ENCODE peak calls at places on chromosomes 12 and 14, in five cellular contexts. J, N, M, C and L are unnamed samples. For H3K4me1, the result is how much of the 10 kb centered on the place peaks cover.

GRCh38 chr12:13173012-13173441 is 23.5 kb upstream of the EMP1 start:
- DNase-seq in J (peak), N (no peak), M (no peak), C (no peak), L (no peak)

GRCh38 chr12:49367381-49368239 is at the start of gene SPATS2:
- DNase-seq in J (peak), N (no peak), M (peak), C (no peak), L (peak)

GRCh38 chr12:57131896-57132744 is 3.8 kb downstream of the LRP1 start:
- DNase-seq in J (peak), N (no peak), M (no peak), C (no peak), L (no peak)

GRCh38 chr14:57408634-57409033 is 18.2 kb downstream of the NAA30 start:
- DNase-seq in J (no peak), N (no peak), M (no peak), C (no peak), L (no peak)

GRCh38 chr12:1572731-1573130 is 21.6 kb downstream of the FBXL14 start:
- DNase-seq in J (no peak), N (no peak), M (no peak), C (no peak), L (no peak)

GRCh38 chr12:57477710-57478681 is 1.7 kb downstream of the ARHGAP9 start:
- DNase-seq in J (no peak), N (no peak), M (no peak), C (no peak), L (no peak)

GRCh38 chr12:6630696-6631095 is 5.1 kb downstream of the LPAR5 start:
- DNase-seq in J (no peak), N (no peak), M (no peak), C (no peak), L (no peak)

GRCh38 chr14:89952581-89952980 is 1.9 kb downstream of the EFCAB11 start:
- DNase-seq in J (no peak), N (no peak), M (no peak), C (no peak), L (no peak)

GRCh38 chr14:91897121-91897701 is 29.9 kb upstream of the TC2N start:
- DNase-seq in J (peak), N (no peak), M (no peak), C (no peak), L (peak)

DNA sequence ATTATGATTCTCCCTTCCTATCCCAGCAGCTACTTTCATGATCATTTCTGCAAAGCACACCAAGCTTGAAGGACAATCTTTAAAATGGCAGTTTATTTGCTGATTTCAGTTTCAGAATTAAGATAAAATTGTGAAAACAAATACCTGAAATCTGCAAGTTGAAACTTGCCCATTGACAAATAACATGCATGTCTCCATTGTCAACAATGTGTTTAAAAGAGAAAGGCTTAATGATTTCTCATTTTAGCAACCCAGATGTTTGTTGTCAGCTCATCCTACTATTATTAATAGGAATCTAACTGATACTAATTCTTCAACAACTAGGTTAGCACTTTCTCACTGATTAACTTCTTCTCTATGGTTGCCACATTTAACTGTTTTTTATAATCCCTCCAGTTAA is 474.6 kb downstream of the PRKD1 start:
- DNase-seq in J (no peak), N (no peak), M (no peak), C (no peak), L (no peak)
- H3K27ac ChIP-seq in J (no peak), N (no peak), M (no peak), C (no peak), L (no peak)

GRCh38 chr14:100654814-100655795 is 67.9 kb upstream of the BEGAIN start:
- DNase-seq in J (no peak), N (peak), M (no peak), C (peak), L (peak)
- TF ChIP-seq CTCF in J (peak), N (peak), M (peak), C (peak), L (no peak)

GRCh38 chr14:23217032-23217431 is 20.7 kb upstream of the RNF212B start:
- DNase-seq in J (no peak), N (no peak), M (no peak), C (no peak), L (no peak)
- H3K4me1 ChIP-seq in J (under half), N (under half), M (under half), C (under half), L (under half)

GRCh38 chr14:50678163-50678562 is 10.1 kb upstream of the SAV1 start:
- DNase-seq in J (no peak), N (no peak), M (no peak), C (no peak), L (no peak)
- H3K27ac ChIP-seq in J (no peak), N (no peak), M (peak), C (peak), L (no peak)

GRCh38 chr14:50061664-50062437 is 54.5 kb downstream of the VCPKMT start:
- DNase-seq in J (no peak), N (no peak), M (no peak), C (no peak), L (peak)

GRCh38 chr14:50059773-50060629 is 56.4 kb downstream of the VCPKMT start:
- DNase-seq in J (no peak), N (no peak), M (no peak), C (no peak), L (peak)

GRCh38 chr14:50062438-50063039 is 53.8 kb downstream of the VCPKMT start:
- DNase-seq in J (no peak), N (no peak), M (no peak), C (peak), L (peak)

GRCh38 chr14:50063876-50064420 is 52.4 kb downstream of the VCPKMT start:
- DNase-seq in J (no peak), N (no peak), M (no peak), C (no peak), L (no peak)

DNA sequence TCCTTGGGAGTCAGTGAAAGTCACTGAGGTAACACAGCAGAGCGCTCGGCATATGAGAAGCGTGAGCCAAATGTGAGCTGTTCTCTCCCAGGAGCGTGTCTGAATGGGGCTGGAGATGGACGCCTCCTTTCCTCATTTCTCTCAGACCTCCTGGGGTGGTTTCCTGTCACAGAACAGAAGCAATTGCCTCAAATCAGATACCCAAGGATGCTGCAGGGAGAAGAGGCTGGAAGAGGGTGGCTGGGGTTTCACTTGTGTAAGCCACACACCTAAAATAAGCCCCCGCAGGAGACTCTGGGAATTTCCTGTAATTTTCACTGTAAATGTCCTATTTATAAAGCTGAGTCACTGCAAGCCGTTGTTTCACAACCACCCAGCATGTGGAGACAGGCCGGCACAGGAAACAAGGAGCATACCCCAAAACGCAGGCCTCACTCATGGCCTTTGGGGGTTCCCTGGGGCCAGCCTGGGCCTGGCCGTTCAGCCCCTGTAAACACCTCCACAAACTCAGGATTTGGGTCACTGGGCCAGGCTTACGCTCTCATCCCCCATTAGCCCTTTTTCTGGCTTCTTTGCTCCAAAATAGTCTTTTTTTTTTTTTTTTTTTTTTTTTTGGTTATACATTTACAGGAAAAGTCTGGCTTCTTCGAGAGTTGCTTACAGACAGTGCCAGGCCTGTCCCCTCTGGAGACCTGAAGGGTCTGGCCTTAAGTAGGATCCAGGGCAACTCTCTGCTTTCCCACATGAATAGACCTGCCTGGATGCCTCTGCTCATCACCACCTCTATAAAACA is 55.3 kb downstream of the VCPKMT start:
- DNase-seq in J (peak), N (no peak), M (peak), C (peak), L (peak)
- TF ChIP-seq CTCF in J (no peak), N (no peak), M (no peak), C (no peak), L (peak)

DNA sequence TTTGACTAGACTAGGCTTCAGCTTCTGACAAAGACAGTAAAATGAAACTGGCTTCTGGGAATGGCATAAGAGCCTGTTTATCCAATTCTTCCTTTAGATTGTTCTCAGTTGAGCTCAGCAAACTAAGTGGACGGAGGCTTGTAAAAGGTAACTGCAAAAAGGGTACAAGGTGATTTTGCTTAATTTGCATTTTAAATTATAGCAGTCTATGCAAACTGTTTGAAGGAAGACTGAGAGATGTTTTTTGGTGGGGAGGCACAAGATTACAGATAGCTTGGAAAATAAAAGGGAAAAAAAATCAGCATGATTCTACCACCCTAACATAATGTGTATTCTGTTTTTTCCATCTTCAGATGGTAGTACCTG is 5.0 kb downstream of the SUSD6 start:
- DNase-seq in J (no peak), N (no peak), M (no peak), C (no peak), L (no peak)
- H3K4me1 ChIP-seq in J (half or more), N (under half), M (half or more), C (under half), L (under half)

GRCh38 chr14:104827173-104828055 is 26.5 kb downstream of the ZBTB42 start:
- DNase-seq in J (peak), N (peak), M (no peak), C (peak), L (peak)
- H3K27ac ChIP-seq in J (no peak), N (no peak), M (no peak), C (peak), L (no peak)

DNA sequence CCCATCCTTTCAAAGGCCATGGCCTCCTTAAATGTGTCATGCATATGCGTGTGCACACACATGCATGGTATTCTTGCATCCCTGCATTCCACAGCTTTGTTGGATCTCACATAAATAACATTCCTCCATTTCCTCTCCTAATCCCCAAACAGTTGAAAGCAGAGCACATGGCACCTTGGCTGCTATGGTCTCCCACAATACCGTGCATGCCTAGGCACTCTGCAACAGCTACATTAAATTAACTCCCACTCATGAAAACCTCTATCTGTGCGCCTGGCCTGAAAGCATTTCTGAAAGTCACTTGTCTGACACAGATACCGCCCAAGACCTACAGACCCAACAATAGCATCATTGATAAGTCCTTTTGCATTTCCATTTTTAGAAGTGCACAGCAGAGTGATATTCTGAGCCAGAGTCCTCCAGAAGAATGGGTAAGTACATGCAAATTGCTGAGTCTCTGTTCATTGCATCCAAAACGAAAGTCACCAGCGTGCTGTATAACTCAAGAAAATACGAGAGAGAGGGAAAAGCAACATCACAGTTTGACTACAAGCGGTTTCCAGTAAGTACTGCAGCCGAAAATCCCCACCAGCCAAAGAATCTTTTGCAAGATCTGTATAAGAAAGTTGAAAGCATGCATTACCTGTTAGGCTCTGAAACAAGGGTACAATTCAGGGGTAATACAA is 436 bp downstream of the ASB2 start:
- DNase-seq in J (no peak), N (no peak), M (no peak), C (no peak), L (no peak)
- TF ChIP-seq CTCF in J (peak), N (no peak), M (peak), C (no peak), L (no peak)

GRCh38 chr12:26737487-26738030 is 95.4 kb downstream of the ITPR2 start:
- DNase-seq in J (no peak), N (no peak), M (no peak), C (no peak), L (no peak)
- H3K4me1 ChIP-seq in J (half or more), N (under half), M (under half), C (under half), L (under half)